ENCODE peak calls at places on chromosomes 13 and 19, in ten cellular contexts. I is mucosa of gallbladder; D is NCI-H524; O is retinal pigment epithelial cell; K is dorsolateral prefrontal cortex; Z is CD8-positive, alpha-beta T cell; M is activated CD8-positive, alpha-beta T cell treated with anti-CD3 and anti-CD28 coated beads for 36 hours; G is D341Med; X is stimulated activated CD4-positive, alpha-beta T cell treated with anti-CD3 and anti-CD28 coated beads, Interleukin-15, amount 100 ng/mL, for 1 hour; R is activated naive CD4-positive, alpha-beta T cell treated with anti-CD3 and anti-CD28 coated beads, Interleukin-2, amount 10 ng/mL, durations not matched to agents 7 days and 5 days. P is an unnamed sample.

GRCh38 chr13:49295231-49295630 is 47.5 kb downstream of the CDADC1 start:
- DNase-seq in I (no peak), D (no peak), O (no peak), K (no peak), Z (no peak), M (no peak), G (no peak), X (no peak), R (no peak), P (no peak)

GRCh38 chr13:21316376-21316775 is 139.9 kb downstream of the MRPL57 start:
- DNase-seq in I (no peak), D (no peak), O (no peak), K (no peak), Z (no peak), M (no peak), G (no peak), X (no peak), R (no peak), P (no peak)

GRCh38 chr13:24746618-24747247 is 17.2 kb upstream of the RNF17 start:
- DNase-seq in I (no peak), D (peak), O (no peak), K (no peak), Z (no peak), M (peak), G (peak), X (no peak), R (no peak), P (no peak)

GRCh38 chr19:40744554-40745401 is 5.5 kb downstream of the ACTMAP start:
- DNase-seq in I (no peak), D (no peak), O (no peak), K (no peak), Z (peak), M (peak), G (no peak), X (peak), R (peak), P (no peak)

GRCh38 chr13:34970961-34971360 is 28.9 kb downstream of the NBEA start:
- DNase-seq in I (no peak), D (no peak), O (no peak), K (no peak), Z (no peak), M (no peak), G (no peak), X (no peak), R (no peak), P (no peak)

GRCh38 chr13:23411220-23411619 is 22.3 kb downstream of the SACS start:
- DNase-seq in I (no peak), D (no peak), O (no peak), K (no peak), Z (no peak), M (no peak), G (no peak), X (no peak), R (no peak), P (no peak)

GRCh38 chr19:18135712-18136584 is 17.0 kb upstream of the PIK3R2 start:
- DNase-seq in I (peak), D (no peak), O (no peak), K (no peak), Z (no peak), M (no peak), G (no peak), X (no peak), R (no peak), P (no peak)

GRCh38 chr13:95137096-95137495 is 164.2 kb downstream of the ABCC4 start:
- DNase-seq in I (no peak), D (no peak), O (no peak), K (no peak), Z (no peak), M (no peak), G (no peak), X (no peak), R (no peak), P (no peak)

GRCh38 chr19:56400485-56400884 is 3.6 kb upstream of the ZNF583 start:
- DNase-seq in I (no peak), D (no peak), O (no peak), K (no peak), Z (no peak), M (no peak), G (no peak), X (no peak), R (no peak), P (no peak)

GRCh38 chr13:32075150-32075851 is 43.7 kb downstream of the FRY start:
- DNase-seq in I (no peak), D (no peak), O (no peak), K (no peak), Z (no peak), M (no peak), G (no peak), X (no peak), R (no peak), P (no peak)

GRCh38 chr19:2625434-2625833 is 77.1 kb downstream of the GNG7 start:
- DNase-seq in I (peak), D (no peak), O (no peak), K (no peak), Z (no peak), M (no peak), G (no peak), X (no peak), R (no peak), P (no peak)

GRCh38 chr13:67101730-67102467 is 128.2 kb downstream of the PCDH9 start:
- DNase-seq in I (no peak), D (no peak), O (no peak), K (no peak), Z (no peak), M (no peak), G (no peak), X (no peak), R (no peak), P (no peak)

GRCh38 chr19:31589109-31589508 is 239.9 kb upstream of the TSHZ3 start:
- DNase-seq in I (no peak), D (no peak), O (no peak), K (no peak), Z (no peak), M (no peak), G (no peak), X (no peak), R (no peak), P (no peak)

GRCh38 chr13:48853381-48854102 is 122.2 kb upstream of the FNDC3A start:
- DNase-seq in I (no peak), D (no peak), O (no peak), K (no peak), Z (no peak), M (peak), G (no peak), X (no peak), R (no peak), P (no peak)

GRCh38 chr13:110559986-110560385 is 1.5 kb downstream of the RAB20 start:
- DNase-seq in I (no peak), D (no peak), O (no peak), K (no peak), Z (no peak), M (no peak), G (no peak), X (no peak), R (no peak), P (no peak)

P was measured in stimulated activated naive B cell treated with anti-CD40 and anti-IgM and Interleukin-4, amounts not matched to agents 10 μg/mL and 1 μg/mL and 100 μg/mL, for 72 hours.